ENCODE peak calls at places on chromosomes 12 and 14, in seven cellular contexts. K is left lung, X is body of pancreas, O is tibial artery, M is progenitor cell of endocrine pancreas, Y is uterus, C is RWPE1. Q is an unnamed sample.

GRCh38 chr12:116123511-116124258 is 153.8 kb downstream of the MED13L start:
- DNase-seq in K (no peak), X (no peak), O (no peak), M (no peak), Y (no peak), C (peak; percentile 45), Q (peak; percentile 36)

GRCh38 chr12:75694891-75695290 is 183.5 kb upstream of the KRR1 start:
- DNase-seq in K (no peak), X (no peak), O (no peak), M (no peak), Y (no peak), C (peak; percentile 31), Q (no peak)

GRCh38 chr14:105168093-105168420 is 519 bp downstream of the JAG2 start:
- DNase-seq in K (no peak), X (no peak), O (no peak), M (no peak), Y (no peak), C (no peak), Q (no peak)

GRCh38 chr12:9184276-9184675 is 23.9 kb downstream of the PZP start:
- DNase-seq in K (no peak), X (no peak), O (no peak), M (no peak), Y (no peak), C (no peak), Q (no peak)

GRCh38 chr12:105428793-105429192 is 98.3 kb downstream of the C12orf75 start:
- DNase-seq in K (no peak), X (no peak), O (no peak), M (no peak), Y (no peak), C (no peak), Q (no peak)

GRCh38 chr12:128820723-128821432 is 2.9 kb downstream of the SLC15A4 start:
- DNase-seq in K (peak; percentile 79), X (no peak), O (no peak), M (no peak), Y (no peak), C (no peak), Q (no peak)

GRCh38 chr12:12985817-12986408 is 14.2 kb downstream of the HEBP1 start:
- DNase-seq in K (no peak), X (no peak), O (no peak), M (no peak), Y (no peak), C (no peak), Q (no peak)

GRCh38 chr12:13008741-13009380 is 8.8 kb upstream of the HEBP1 start:
- DNase-seq in K (no peak), X (no peak), O (no peak), M (no peak), Y (no peak), C (no peak), Q (no peak)

GRCh38 chr12:43676183-43676813 is 82.3 kb downstream of the PUS7L start:
- DNase-seq in K (no peak), X (no peak), O (no peak), M (no peak), Y (no peak), C (no peak), Q (peak; percentile 6)

GRCh38 chr12:14394317-14395058 is 29.0 kb downstream of the ATF7IP start:
- DNase-seq in K (no peak), X (peak; percentile 46), O (no peak), M (no peak), Y (peak; percentile 26), C (peak; percentile 51), Q (peak; percentile 23)

GRCh38 chr12:32399045-32399372 is 349 bp upstream of the FGD4 start:
- DNase-seq in K (no peak), X (no peak), O (no peak), M (no peak), Y (no peak), C (no peak), Q (no peak)

GRCh38 chr12:46507766-46508165 is 135.2 kb upstream of the SLC38A2 start:
- DNase-seq in K (no peak), X (no peak), O (no peak), M (no peak), Y (no peak), C (no peak), Q (no peak)

GRCh38 chr14:64685364-64686130 is 18.7 kb upstream of the PLEKHG3 start:
- DNase-seq in K (no peak), X (no peak), O (no peak), M (no peak), Y (no peak), C (no peak), Q (no peak)

GRCh38 chr14:64686216-64686615 is 18.0 kb upstream of the PLEKHG3 start:
- DNase-seq in K (no peak), X (no peak), O (no peak), M (no peak), Y (no peak), C (no peak), Q (no peak)

GRCh38 chr14:64689292-64689691 is 14.9 kb upstream of the PLEKHG3 start:
- DNase-seq in K (no peak), X (no peak), O (no peak), M (no peak), Y (no peak), C (no peak), Q (no peak)

GRCh38 chr14:64688028-64688427 is 16.2 kb upstream of the PLEKHG3 start:
- DNase-seq in K (no peak), X (no peak), O (no peak), M (no peak), Y (peak; percentile 4), C (no peak), Q (no peak)

GRCh38 chr14:64688801-64689200 is 15.4 kb upstream of the PLEKHG3 start:
- DNase-seq in K (no peak), X (no peak), O (no peak), M (no peak), Y (peak; percentile 7), C (no peak), Q (no peak)
- TF ChIP-seq CTCF in K (no peak), X (no peak), O (no peak), M (no peak), Y (no peak), C (no peak), Q (no peak)

GRCh38 chr12:89156862-89157262 is 195.4 kb downstream of the DUSP6 start:
- DNase-seq in K (no peak), X (no peak), O (no peak), M (no peak), Y (no peak), C (no peak), Q (no peak)

GRCh38 chr12:89157413-89157812 is 194.9 kb downstream of the DUSP6 start:
- DNase-seq in K (no peak), X (no peak), O (no peak), M (no peak), Y (no peak), C (no peak), Q (no peak)

GRCh38 chr12:89156324-89156723 is 196.0 kb downstream of the DUSP6 start:
- DNase-seq in K (no peak), X (no peak), O (no peak), M (no peak), Y (no peak), C (no peak), Q (no peak)

GRCh38 chr12:89153341-89153740 is 199.0 kb downstream of the DUSP6 start:
- DNase-seq in K (no peak), X (no peak), O (no peak), M (no peak), Y (no peak), C (no peak), Q (no peak)

DNA sequence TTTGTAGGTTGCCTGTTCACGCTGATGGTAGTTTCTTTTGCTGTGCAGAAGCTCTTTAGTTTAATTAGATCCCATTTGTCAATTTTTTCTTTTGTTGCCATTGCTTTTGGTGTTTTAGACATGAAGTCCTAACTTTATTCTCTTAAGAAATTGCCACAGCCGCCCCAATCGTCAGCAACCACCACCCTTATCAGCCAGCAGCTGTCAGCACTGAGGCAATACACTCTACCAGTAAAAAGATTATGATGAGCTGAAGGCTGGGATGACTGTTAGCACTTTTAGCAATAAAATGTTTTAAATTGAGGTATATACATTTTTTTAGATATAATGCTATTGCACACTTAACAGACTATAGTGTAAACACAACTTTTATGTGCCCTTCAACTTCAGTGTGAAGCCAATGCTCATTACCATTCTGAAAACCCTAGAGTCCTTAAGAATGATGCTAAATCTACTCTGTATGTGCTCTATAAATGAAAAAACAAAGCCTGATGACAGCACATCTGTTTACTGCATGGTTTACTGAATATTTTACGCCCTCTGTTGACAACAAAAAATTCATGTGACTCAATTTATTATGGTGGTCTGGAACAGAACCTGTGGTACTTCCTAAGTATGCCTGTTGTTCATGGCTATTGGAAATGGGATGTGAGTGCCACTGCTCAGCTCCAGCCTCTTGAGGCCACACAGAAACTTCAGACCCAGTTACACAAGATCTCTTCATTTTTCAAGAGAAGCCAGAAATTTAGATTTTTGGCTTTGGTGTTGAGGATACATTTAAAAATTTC is 197.4 kb downstream of the DUSP6 start:
- DNase-seq in K (no peak), X (no peak), O (no peak), M (no peak), Y (no peak), C (no peak), Q (no peak)
- TF ChIP-seq CTCF in K (no peak), X (no peak), O (no peak), M (no peak), Y (no peak), C (no peak), Q (no peak)

GRCh38 chr14:80587096-80587724 is 354.3 kb downstream of the CEP128 start:
- DNase-seq in K (no peak), X (no peak), O (no peak), M (no peak), Y (no peak), C (peak; percentile 6), Q (no peak)
- TF ChIP-seq CTCF in K (no peak), X (peak; percentile 52), O (peak; percentile 23), M (peak; percentile 57), Y (no peak), C (peak; percentile 25), Q (peak; percentile 68)

GRCh38 chr12:55738113-55739024 is 4.6 kb upstream of the GDF11 start:
- DNase-seq in K (peak; percentile 90), X (peak; percentile 79), O (peak; percentile 87), M (peak; percentile 58), Y (peak; percentile 90), C (peak; percentile 59), Q (peak; percentile 92)

GRCh38 chr12:55736076-55736475 is 6.8 kb upstream of the GDF11 start:
- DNase-seq in K (no peak), X (no peak), O (no peak), M (no peak), Y (no peak), C (no peak), Q (no peak)

GRCh38 chr12:55736780-55737580 is 5.9 kb upstream of the GDF11 start:
- DNase-seq in K (peak; percentile 78), X (peak; percentile 87), O (peak; percentile 83), M (peak; percentile 49), Y (no peak), C (peak; percentile 22), Q (peak; percentile 56)

GRCh38 chr12:55739025-55739378 is 3.9 kb upstream of the GDF11 start:
- DNase-seq in K (no peak), X (no peak), O (no peak), M (no peak), Y (no peak), C (no peak), Q (no peak)

DNA sequence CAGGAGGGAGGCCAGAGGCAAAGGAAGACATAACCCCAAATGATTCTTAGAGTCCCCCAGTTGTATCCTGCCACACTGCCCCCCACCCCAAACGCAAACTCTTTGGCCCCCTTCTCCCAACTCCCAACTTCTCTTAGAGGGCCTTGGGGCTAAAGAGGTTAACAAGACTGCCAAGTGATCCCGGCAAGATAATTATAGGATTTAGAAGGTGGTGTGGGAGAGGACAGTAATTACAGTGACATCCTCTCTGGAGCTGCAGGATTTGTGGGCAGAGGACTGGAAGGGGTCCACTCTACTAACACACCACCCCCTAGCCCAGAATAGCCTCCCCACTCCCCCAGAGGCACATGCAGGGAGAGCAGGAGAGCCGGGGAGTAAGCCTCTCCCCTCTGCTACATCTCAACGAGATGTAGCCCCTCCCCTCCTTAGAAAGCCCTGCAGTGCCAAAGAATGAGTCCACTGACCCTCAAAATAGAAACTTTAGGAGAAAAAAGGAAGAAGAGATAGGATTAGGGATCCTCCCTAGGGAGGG is 5.3 kb upstream of the GDF11 start:
- DNase-seq in K (no peak), X (no peak), O (no peak), M (no peak), Y (no peak), C (no peak), Q (no peak)
- TF ChIP-seq CTCF in K (peak; percentile 36), X (no peak), O (no peak), M (no peak), Y (no peak), C (no peak), Q (no peak)

Q was measured in neural crest cell.